ENCODE peak calls at places on chromosomes 1 and 21, in eight cellular contexts. J is activated gamma-delta T cell treated with Interleukin-2 at 50 U/mL for 16 hours; R is activated T-helper 1 cell treated with anti-CD3 and anti-CD28 coated beads, Interleukin-12 subunit alpha, Interleukin-12 subunit beta, Interleukin-2, Interleukin-4 antibody, amounts not matched to agents 30 ng/mL and 10 ng/mL and 1 ng/mL, durations not matched to agents 14 hours and 24 hours and 36 hours; G is SHP77; Z is hepatocyte; X is tibial artery; V is Peyer's patch; U is endodermal cell. T is an unnamed sample.

GRCh38 chr1:76949503-76949902 is 82.2 kb downstream of the ST6GALNAC5 start:
- DNase-seq in J (no peak), R (no peak), G (no peak), Z (no peak), X (no peak), V (no peak), U (no peak), T (no peak)

GRCh38 chr1:26234644-26235384 is 814 bp downstream of the CEP85 start:
- DNase-seq in J (no peak), R (no peak), G (peak; percentile 17), Z (peak; percentile 47), X (no peak), V (no peak), U (no peak), T (no peak)

GRCh38 chr1:178088651-178089050 is 5.3 kb upstream of the RASAL2 start:
- DNase-seq in J (no peak), R (no peak), G (no peak), Z (no peak), X (no peak), V (no peak), U (no peak), T (no peak)

GRCh38 chr1:168408531-168409242 is 128.0 kb downstream of the TBX19 start:
- DNase-seq in J (peak; percentile 59), R (peak; percentile 64), G (no peak), Z (peak; percentile 63), X (no peak), V (peak; percentile 68), U (peak; percentile 24), T (no peak)

GRCh38 chr1:212630159-212630900 is 21.8 kb downstream of the ATF3 start:
- DNase-seq in J (peak; percentile 51), R (peak; percentile 48), G (peak; percentile 47), Z (peak; percentile 80), X (peak; percentile 72), V (peak; percentile 84), U (peak; percentile 96), T (peak; percentile 60)

GRCh38 chr1:61642475-61643232 is 82.3 kb downstream of the TM2D1 start:
- DNase-seq in J (no peak), R (no peak), G (peak; percentile 1), Z (no peak), X (no peak), V (no peak), U (peak; percentile 53), T (no peak)

GRCh38 chr1:214547747-214548146 is 3.7 kb downstream of the PTPN14 start:
- DNase-seq in J (no peak), R (no peak), G (no peak), Z (no peak), X (no peak), V (no peak), U (no peak), T (no peak)

GRCh38 chr21:31555741-31556191 is 103.7 kb upstream of the SOD1 start:
- DNase-seq in J (no peak), R (no peak), G (no peak), Z (no peak), X (no peak), V (no peak), U (peak; percentile 80), T (no peak)

GRCh38 chr21:32412162-32412997 is at the start of gene EVA1C:
- DNase-seq in J (peak; percentile 65), R (peak; percentile 39), G (no peak), Z (peak; percentile 55), X (peak; percentile 90), V (peak; percentile 81), U (peak; percentile 86), T (peak; percentile 77)

GRCh38 chr1:54781023-54781723 is 16.9 kb upstream of the PARS2 start:
- DNase-seq in J (no peak), R (no peak), G (no peak), Z (no peak), X (no peak), V (no peak), U (peak; percentile 79), T (no peak)

GRCh38 chr21:45004481-45005263 is 64.8 kb downstream of the SLX9 start:
- DNase-seq in J (no peak), R (no peak), G (no peak), Z (peak; percentile 47), X (peak; percentile 66), V (no peak), U (no peak), T (peak; percentile 10)

GRCh38 chr1:1763657-1764621 is 14.3 kb downstream of the NADK start:
- DNase-seq in J (no peak), R (no peak), G (no peak), Z (no peak), X (no peak), V (no peak), U (no peak), T (no peak)

GRCh38 chr1:167720965-167721616 is 691 bp upstream of the MPZL1 start:
- DNase-seq in J (no peak), R (no peak), G (peak; percentile 21), Z (peak; percentile 46), X (no peak), V (peak; percentile 73), U (peak; percentile 73), T (no peak)

GRCh38 chr1:30321216-30321910 is 402.0 kb downstream of the MATN1 start:
- DNase-seq in J (no peak), R (no peak), G (peak; percentile 84), Z (no peak), X (peak; percentile 23), V (no peak), U (peak; percentile 38), T (no peak)

GRCh38 chr1:230464618-230465017 is 38.5 kb upstream of the PGBD5 start:
- DNase-seq in J (no peak), R (no peak), G (no peak), Z (no peak), X (no peak), V (no peak), U (no peak), T (peak; percentile 9)

GRCh38 chr1:246544001-246544400 is 22.1 kb downstream of the TFB2M start:
- DNase-seq in J (no peak), R (no peak), G (no peak), Z (no peak), X (no peak), V (no peak), U (no peak), T (no peak)

GRCh38 chr1:205972081-205972480 is 28.8 kb upstream of the SLC26A9 start:
- DNase-seq in J (no peak), R (no peak), G (no peak), Z (no peak), X (no peak), V (no peak), U (no peak), T (no peak)

GRCh38 chr1:186139706-186140105 is 235.3 kb downstream of the TPR start:
- DNase-seq in J (no peak), R (no peak), G (no peak), Z (no peak), X (no peak), V (no peak), U (no peak), T (no peak)

GRCh38 chr1:152141971-152142584 is 16.9 kb downstream of the RPTN start:
- DNase-seq in J (no peak), R (no peak), G (peak; percentile 80), Z (peak; percentile 63), X (no peak), V (peak; percentile 70), U (peak; percentile 79), T (peak; percentile 13)

GRCh38 chr1:154860154-154860870 is 9.8 kb downstream of the KCNN3 start:
- DNase-seq in J (no peak), R (no peak), G (peak; percentile 39), Z (no peak), X (no peak), V (peak; percentile 78), U (no peak), T (no peak)

GRCh38 chr21:33924766-33925100 is 9.1 kb upstream of the ATP5PO start:
- DNase-seq in J (no peak), R (no peak), G (peak; percentile 27), Z (no peak), X (no peak), V (no peak), U (no peak), T (no peak)

GRCh38 chr1:188904201-188904600 is 1573.5 kb downstream of the BRINP3 start:
- DNase-seq in J (no peak), R (no peak), G (no peak), Z (peak; percentile 43), X (no peak), V (no peak), U (peak; percentile 42), T (no peak)

GRCh38 chr1:214219916-214220315 is 61.0 kb upstream of the SMYD2 start:
- DNase-seq in J (no peak), R (no peak), G (no peak), Z (no peak), X (no peak), V (no peak), U (no peak), T (no peak)

GRCh38 chr1:203649551-203650011 is 22.9 kb downstream of the ATP2B4 start:
- DNase-seq in J (peak; percentile 29), R (peak; percentile 61), G (no peak), Z (no peak), X (no peak), V (no peak), U (no peak), T (no peak)

GRCh38 chr1:87024936-87025537 is 110.6 kb downstream of the HS2ST1 start:
- DNase-seq in J (no peak), R (no peak), G (peak; percentile 41), Z (peak; percentile 40), X (no peak), V (no peak), U (peak; percentile 62), T (no peak)

GRCh38 chr1:158176399-158176798 is 4.3 kb upstream of the CD1D start:
- DNase-seq in J (no peak), R (no peak), G (no peak), Z (no peak), X (no peak), V (peak; percentile 61), U (no peak), T (no peak)

GRCh38 chr1:242827538-242827937 is 303.0 kb upstream of the PLD5 start:
- DNase-seq in J (no peak), R (no peak), G (no peak), Z (peak; percentile 19), X (no peak), V (no peak), U (no peak), T (no peak)

GRCh38 chr1:68320349-68320748 is 88.0 kb upstream of the WLS start:
- DNase-seq in J (no peak), R (no peak), G (no peak), Z (no peak), X (no peak), V (no peak), U (peak; percentile 58), T (no peak)

GRCh38 chr1:201016943-201017827 is 6.3 kb downstream of the KIF21B start:
- DNase-seq in J (no peak), R (no peak), G (no peak), Z (no peak), X (no peak), V (no peak), U (peak; percentile 58), T (no peak)

GRCh38 chr1:4048076-4048475 is 148.0 kb upstream of the C1orf174 start:
- DNase-seq in J (no peak), R (no peak), G (no peak), Z (no peak), X (no peak), V (no peak), U (no peak), T (no peak)

GRCh38 chr1:31762726-31763670 is 1.1 kb downstream of the ADGRB2 start:
- DNase-seq in J (peak; percentile 52), R (peak; percentile 42), G (peak; percentile 90), Z (peak; percentile 90), X (peak; percentile 77), V (peak; percentile 82), U (peak; percentile 94), T (peak; percentile 72)

GRCh38 chr1:1387098-1388077 is 11.7 kb downstream of the CCNL2 start:
- DNase-seq in J (no peak), R (no peak), G (no peak), Z (no peak), X (no peak), V (no peak), U (no peak), T (no peak)

GRCh38 chr1:175569117-175569743 is 174.2 kb downstream of the TNR start:
- DNase-seq in J (no peak), R (no peak), G (no peak), Z (no peak), X (no peak), V (no peak), U (no peak), T (no peak)

T was measured in heart right ventricle.